ENCODE peak calls at places on chromosomes 3 and 15, in six cellular contexts. One of them, this sample, is unnamed.

GRCh38 chr15:99474041-99474906 is 91.5 kb upstream of the MEF2A start:
- DNase-seq in IMR-90: no peak
- DNase-seq in GM04503: no peak
- DNase-seq in small intestine: no peak
- DNase-seq in progenitor cell of endocrine pancreas: no peak
- DNase-seq in CD8-positive, alpha-beta memory T cell: no peak
- DNase-seq in this sample: no peak

GRCh38 chr3:46235425-46235824 is 6.8 kb upstream of the CCR3 start:
- DNase-seq in IMR-90: no peak
- DNase-seq in GM04503: no peak
- DNase-seq in small intestine: no peak
- DNase-seq in progenitor cell of endocrine pancreas: no peak
- DNase-seq in CD8-positive, alpha-beta memory T cell: no peak
- DNase-seq in this sample: no peak

GRCh38 chr15:51310064-51310463 is 28.3 kb downstream of the CYP19A1 start:
- DNase-seq in IMR-90: peak; percentile 20
- DNase-seq in GM04503: peak; percentile 24
- DNase-seq in small intestine: no peak
- DNase-seq in progenitor cell of endocrine pancreas: no peak
- DNase-seq in CD8-positive, alpha-beta memory T cell: no peak
- DNase-seq in this sample: peak; percentile 83

GRCh38 chr3:60743631-60744164 is 507.6 kb downstream of the FHIT start:
- DNase-seq in IMR-90: no peak
- DNase-seq in GM04503: no peak
- DNase-seq in small intestine: no peak
- DNase-seq in progenitor cell of endocrine pancreas: no peak
- DNase-seq in CD8-positive, alpha-beta memory T cell: no peak
- DNase-seq in this sample: no peak

GRCh38 chr3:106619-107018 is 89.9 kb upstream of the CHL1 start:
- DNase-seq in IMR-90: no peak
- DNase-seq in GM04503: no peak
- DNase-seq in small intestine: no peak
- DNase-seq in progenitor cell of endocrine pancreas: no peak
- DNase-seq in CD8-positive, alpha-beta memory T cell: no peak
- DNase-seq in this sample: no peak

GRCh38 chr3:99751649-99752048 is 66.0 kb upstream of the CMSS1 start:
- DNase-seq in IMR-90: peak; percentile 89
- DNase-seq in GM04503: no peak
- DNase-seq in small intestine: no peak
- DNase-seq in progenitor cell of endocrine pancreas: no peak
- DNase-seq in CD8-positive, alpha-beta memory T cell: no peak
- DNase-seq in this sample: peak; percentile 88

GRCh38 chr3:150268426-150269321 is 139.4 kb upstream of the TSC22D2 start:
- DNase-seq in IMR-90: peak; percentile 66
- DNase-seq in GM04503: no peak
- DNase-seq in small intestine: peak; percentile 88
- DNase-seq in progenitor cell of endocrine pancreas: no peak
- DNase-seq in CD8-positive, alpha-beta memory T cell: no peak
- DNase-seq in this sample: peak; percentile 18

GRCh38 chr3:28322464-28322863 is 26.1 kb upstream of the ZCWPW2 start:
- DNase-seq in IMR-90: peak; percentile 66
- DNase-seq in GM04503: no peak
- DNase-seq in small intestine: no peak
- DNase-seq in progenitor cell of endocrine pancreas: no peak
- DNase-seq in CD8-positive, alpha-beta memory T cell: no peak
- DNase-seq in this sample: peak; percentile 33

GRCh38 chr3:13135811-13136321 is 62.6 kb upstream of the IQSEC1 start:
- DNase-seq in IMR-90: no peak
- DNase-seq in GM04503: no peak
- DNase-seq in small intestine: no peak
- DNase-seq in progenitor cell of endocrine pancreas: no peak
- DNase-seq in CD8-positive, alpha-beta memory T cell: no peak
- DNase-seq in this sample: no peak

GRCh38 chr3:168862466-168862865 is 766.7 kb upstream of the GOLIM4 start:
- DNase-seq in IMR-90: no peak
- DNase-seq in GM04503: no peak
- DNase-seq in small intestine: peak; percentile 71
- DNase-seq in progenitor cell of endocrine pancreas: no peak
- DNase-seq in CD8-positive, alpha-beta memory T cell: no peak
- DNase-seq in this sample: no peak

GRCh38 chr3:101942356-101942755 is 93.0 kb downstream of the NFKBIZ start:
- DNase-seq in IMR-90: no peak
- DNase-seq in GM04503: no peak
- DNase-seq in small intestine: no peak
- DNase-seq in progenitor cell of endocrine pancreas: no peak
- DNase-seq in CD8-positive, alpha-beta memory T cell: no peak
- DNase-seq in this sample: no peak

GRCh38 chr3:141840737-141841544 is 35.5 kb upstream of the ATP1B3 start:
- DNase-seq in IMR-90: no peak
- DNase-seq in GM04503: no peak
- DNase-seq in small intestine: no peak
- DNase-seq in progenitor cell of endocrine pancreas: no peak
- DNase-seq in CD8-positive, alpha-beta memory T cell: no peak
- DNase-seq in this sample: peak; percentile 69

GRCh38 chr15:28931828-28932227 is 46.1 kb downstream of the APBA2 start:
- DNase-seq in IMR-90: no peak
- DNase-seq in GM04503: no peak
- DNase-seq in small intestine: no peak
- DNase-seq in progenitor cell of endocrine pancreas: no peak
- DNase-seq in CD8-positive, alpha-beta memory T cell: no peak
- DNase-seq in this sample: no peak

GRCh38 chr3:98711426-98711825 is 51.7 kb upstream of the ST3GAL6 start:
- DNase-seq in IMR-90: no peak
- DNase-seq in GM04503: no peak
- DNase-seq in small intestine: no peak
- DNase-seq in progenitor cell of endocrine pancreas: no peak
- DNase-seq in CD8-positive, alpha-beta memory T cell: no peak
- DNase-seq in this sample: no peak

GRCh38 chr15:95563634-95564033 is 766.9 kb upstream of the NR2F2 start:
- DNase-seq in IMR-90: no peak
- DNase-seq in GM04503: no peak
- DNase-seq in small intestine: no peak
- DNase-seq in progenitor cell of endocrine pancreas: no peak
- DNase-seq in CD8-positive, alpha-beta memory T cell: no peak
- DNase-seq in this sample: no peak

GRCh38 chr3:172140499-172141391 is 101.4 kb downstream of the FNDC3B start:
- DNase-seq in IMR-90: peak; percentile 98
- DNase-seq in GM04503: peak; percentile 86
- DNase-seq in small intestine: peak; percentile 93
- DNase-seq in progenitor cell of endocrine pancreas: no peak
- DNase-seq in CD8-positive, alpha-beta memory T cell: no peak
- DNase-seq in this sample: peak; percentile 100

GRCh38 chr15:99143655-99144610 is 39.1 kb downstream of the SYNM start:
- DNase-seq in IMR-90: peak; percentile 31
- DNase-seq in GM04503: peak; percentile 61
- DNase-seq in small intestine: no peak
- DNase-seq in progenitor cell of endocrine pancreas: no peak
- DNase-seq in CD8-positive, alpha-beta memory T cell: no peak
- DNase-seq in this sample: peak; percentile 64

GRCh38 chr3:79380581-79380980 is 387.2 kb downstream of the ROBO1 start:
- DNase-seq in IMR-90: peak; percentile 17
- DNase-seq in GM04503: no peak
- DNase-seq in small intestine: no peak
- DNase-seq in progenitor cell of endocrine pancreas: no peak
- DNase-seq in CD8-positive, alpha-beta memory T cell: no peak
- DNase-seq in this sample: no peak

GRCh38 chr3:36991923-36992805 is 767 bp downstream of the EPM2AIP1 start:
- DNase-seq in IMR-90: peak; percentile 74
- DNase-seq in GM04503: peak; percentile 42
- DNase-seq in small intestine: no peak
- DNase-seq in progenitor cell of endocrine pancreas: no peak
- DNase-seq in CD8-positive, alpha-beta memory T cell: peak; percentile 51
- DNase-seq in this sample: peak; percentile 51

GRCh38 chr3:59192473-59192872 is 142.6 kb upstream of the CFAP20DC start:
- DNase-seq in IMR-90: peak; percentile 87
- DNase-seq in GM04503: peak; percentile 74
- DNase-seq in small intestine: peak; percentile 37
- DNase-seq in progenitor cell of endocrine pancreas: no peak
- DNase-seq in CD8-positive, alpha-beta memory T cell: no peak
- DNase-seq in this sample: peak; percentile 3

GRCh38 chr3:87076951-87077350 is 86.0 kb upstream of the VGLL3 start:
- DNase-seq in IMR-90: peak; percentile 85
- DNase-seq in GM04503: peak; percentile 21
- DNase-seq in small intestine: no peak
- DNase-seq in progenitor cell of endocrine pancreas: no peak
- DNase-seq in CD8-positive, alpha-beta memory T cell: no peak
- DNase-seq in this sample: peak; percentile 78

GRCh38 chr15:66803182-66803729 is 101.2 kb downstream of the SMAD6 start:
- DNase-seq in IMR-90: peak; percentile 98
- DNase-seq in GM04503: peak; percentile 84
- DNase-seq in small intestine: peak; percentile 88
- DNase-seq in progenitor cell of endocrine pancreas: peak; percentile 79
- DNase-seq in CD8-positive, alpha-beta memory T cell: no peak
- DNase-seq in this sample: peak; percentile 98

GRCh38 chr3:132837615-132838014 is 115.4 kb upstream of the NPHP3 start:
- DNase-seq in IMR-90: no peak
- DNase-seq in GM04503: no peak
- DNase-seq in small intestine: no peak
- DNase-seq in progenitor cell of endocrine pancreas: no peak
- DNase-seq in CD8-positive, alpha-beta memory T cell: no peak
- DNase-seq in this sample: no peak

GRCh38 chr3:14200841-14201240 is 22.2 kb downstream of the LSM3 start:
- DNase-seq in IMR-90: peak; percentile 46
- DNase-seq in GM04503: no peak
- DNase-seq in small intestine: no peak
- DNase-seq in progenitor cell of endocrine pancreas: no peak
- DNase-seq in CD8-positive, alpha-beta memory T cell: no peak
- DNase-seq in this sample: no peak

GRCh38 chr15:57306305-57306943 is 69.9 kb upstream of the CGNL1 start:
- DNase-seq in IMR-90: peak; percentile 28
- DNase-seq in GM04503: no peak
- DNase-seq in small intestine: peak; percentile 79
- DNase-seq in progenitor cell of endocrine pancreas: peak; percentile 84
- DNase-seq in CD8-positive, alpha-beta memory T cell: peak; percentile 81
- DNase-seq in this sample: peak; percentile 72

GRCh38 chr3:27533718-27534578 is 49.8 kb upstream of the SLC4A7 start:
- DNase-seq in IMR-90: peak; percentile 99
- DNase-seq in GM04503: peak; percentile 99
- DNase-seq in small intestine: peak; percentile 28
- DNase-seq in progenitor cell of endocrine pancreas: no peak
- DNase-seq in CD8-positive, alpha-beta memory T cell: peak; percentile 56
- DNase-seq in this sample: peak; percentile 96

GRCh38 chr3:16476636-16477035 is 36.9 kb downstream of the RFTN1 start:
- DNase-seq in IMR-90: peak; percentile 99
- DNase-seq in GM04503: peak; percentile 61
- DNase-seq in small intestine: peak; percentile 4
- DNase-seq in progenitor cell of endocrine pancreas: no peak
- DNase-seq in CD8-positive, alpha-beta memory T cell: no peak
- DNase-seq in this sample: peak; percentile 92

GRCh38 chr3:4983739-4984510 is 4.7 kb downstream of the BHLHE40 start:
- DNase-seq in IMR-90: peak; percentile 92
- DNase-seq in GM04503: no peak
- DNase-seq in small intestine: peak; percentile 81
- DNase-seq in progenitor cell of endocrine pancreas: no peak
- DNase-seq in CD8-positive, alpha-beta memory T cell: peak; percentile 90
- DNase-seq in this sample: peak; percentile 80

GRCh38 chr3:54698059-54698458 is 229.8 kb downstream of the LRTM1 start:
- DNase-seq in IMR-90: no peak
- DNase-seq in GM04503: no peak
- DNase-seq in small intestine: no peak
- DNase-seq in progenitor cell of endocrine pancreas: no peak
- DNase-seq in CD8-positive, alpha-beta memory T cell: no peak
- DNase-seq in this sample: no peak

GRCh38 chr15:39417766-39418165 is 163.1 kb upstream of the THBS1 start:
- DNase-seq in IMR-90: no peak
- DNase-seq in GM04503: no peak
- DNase-seq in small intestine: no peak
- DNase-seq in progenitor cell of endocrine pancreas: no peak
- DNase-seq in CD8-positive, alpha-beta memory T cell: no peak
- DNase-seq in this sample: no peak

GRCh38 chr15:57114070-57114469 is 195.6 kb downstream of the TCF12 start:
- DNase-seq in IMR-90: peak; percentile 58
- DNase-seq in GM04503: no peak
- DNase-seq in small intestine: peak; percentile 76
- DNase-seq in progenitor cell of endocrine pancreas: no peak
- DNase-seq in CD8-positive, alpha-beta memory T cell: no peak
- DNase-seq in this sample: peak; percentile 63

GRCh38 chr3:169170456-169170855 is 493.1 kb downstream of the MECOM start:
- DNase-seq in IMR-90: no peak
- DNase-seq in GM04503: no peak
- DNase-seq in small intestine: no peak
- DNase-seq in progenitor cell of endocrine pancreas: no peak
- DNase-seq in CD8-positive, alpha-beta memory T cell: no peak
- DNase-seq in this sample: peak; percentile 59

GRCh38 chr3:67947808-67948508 is 293.5 kb upstream of the SUCLG2 start:
- DNase-seq in IMR-90: no peak
- DNase-seq in GM04503: no peak
- DNase-seq in small intestine: no peak
- DNase-seq in progenitor cell of endocrine pancreas: peak; percentile 34
- DNase-seq in CD8-positive, alpha-beta memory T cell: peak; percentile 82
- DNase-seq in this sample: no peak

GRCh38 chr3:117480981-117481380 is 771.4 kb downstream of the TUSC7 start:
- DNase-seq in IMR-90: no peak
- DNase-seq in GM04503: no peak
- DNase-seq in small intestine: no peak
- DNase-seq in progenitor cell of endocrine pancreas: no peak
- DNase-seq in CD8-positive, alpha-beta memory T cell: no peak
- DNase-seq in this sample: no peak

GRCh38 chr3:141477224-141477623 is 9.6 kb upstream of the RASA2 start:
- DNase-seq in IMR-90: peak; percentile 94
- DNase-seq in GM04503: no peak
- DNase-seq in small intestine: no peak
- DNase-seq in progenitor cell of endocrine pancreas: no peak
- DNase-seq in CD8-positive, alpha-beta memory T cell: no peak
- DNase-seq in this sample: peak; percentile 87

GRCh38 chr15:70343961-70344360 is 246.2 kb upstream of the TLE3 start:
- DNase-seq in IMR-90: no peak
- DNase-seq in GM04503: no peak
- DNase-seq in small intestine: no peak
- DNase-seq in progenitor cell of endocrine pancreas: no peak
- DNase-seq in CD8-positive, alpha-beta memory T cell: no peak
- DNase-seq in this sample: no peak

GRCh38 chr3:113249111-113249510 is 37.8 kb downstream of the BOC start:
- DNase-seq in IMR-90: peak; percentile 88
- DNase-seq in GM04503: peak; percentile 81
- DNase-seq in small intestine: no peak
- DNase-seq in progenitor cell of endocrine pancreas: no peak
- DNase-seq in CD8-positive, alpha-beta memory T cell: no peak
- DNase-seq in this sample: peak; percentile 76

This sample was measured in fibroblast of pulmonary artery.